ENCODE peak calls at places on chromosomes 1 and 21, in seven cellular contexts. One of them, this sample, is unnamed.

GRCh38 chr1:213067366-213067765 is 16.3 kb downstream of the RPS6KC1 start:
- DNase-seq in hypothalamus: no peak
- DNase-seq in amniotic stem cell: no peak
- DNase-seq in NCI-H510A treated with DMSO at 0.1 percent for 48 hours: no peak
- DNase-seq in DMS79 treated with DMSO at 0.1 percent for 48 hours: no peak
- DNase-seq in putamen: no peak
- DNase-seq in substantia nigra: no peak
- DNase-seq in this sample: no peak

GRCh38 chr1:167249702-167250101 is 29.0 kb downstream of the POU2F1 start:
- DNase-seq in hypothalamus: no peak
- DNase-seq in amniotic stem cell: no peak
- DNase-seq in NCI-H510A treated with DMSO at 0.1 percent for 48 hours: no peak
- DNase-seq in DMS79 treated with DMSO at 0.1 percent for 48 hours: no peak
- DNase-seq in putamen: no peak
- DNase-seq in substantia nigra: no peak
- DNase-seq in this sample: no peak

GRCh38 chr21:20882462-20883415 is 115.5 kb upstream of the NCAM2 start:
- DNase-seq in hypothalamus: peak
- DNase-seq in amniotic stem cell: no peak
- DNase-seq in NCI-H510A treated with DMSO at 0.1 percent for 48 hours: peak
- DNase-seq in DMS79 treated with DMSO at 0.1 percent for 48 hours: no peak
- DNase-seq in putamen: peak
- DNase-seq in substantia nigra: peak
- DNase-seq in this sample: peak

GRCh38 chr1:188023206-188023605 is 1194.5 kb downstream of the PLA2G4A start:
- DNase-seq in hypothalamus: no peak
- DNase-seq in amniotic stem cell: peak
- DNase-seq in NCI-H510A treated with DMSO at 0.1 percent for 48 hours: no peak
- DNase-seq in DMS79 treated with DMSO at 0.1 percent for 48 hours: no peak
- DNase-seq in putamen: no peak
- DNase-seq in substantia nigra: no peak
- DNase-seq in this sample: no peak

GRCh38 chr1:94463765-94464330 is 45.7 kb downstream of the ABCD3 start:
- DNase-seq in hypothalamus: no peak
- DNase-seq in amniotic stem cell: no peak
- DNase-seq in NCI-H510A treated with DMSO at 0.1 percent for 48 hours: peak
- DNase-seq in DMS79 treated with DMSO at 0.1 percent for 48 hours: no peak
- DNase-seq in putamen: peak
- DNase-seq in substantia nigra: peak
- DNase-seq in this sample: peak

GRCh38 chr1:51288578-51288977 is 41.8 kb downstream of the TTC39A start:
- DNase-seq in hypothalamus: no peak
- DNase-seq in amniotic stem cell: no peak
- DNase-seq in NCI-H510A treated with DMSO at 0.1 percent for 48 hours: no peak
- DNase-seq in DMS79 treated with DMSO at 0.1 percent for 48 hours: no peak
- DNase-seq in putamen: no peak
- DNase-seq in substantia nigra: no peak
- DNase-seq in this sample: no peak

GRCh38 chr1:89607888-89608626 is 24.9 kb upstream of the LRRC8C start:
- DNase-seq in hypothalamus: no peak
- DNase-seq in amniotic stem cell: no peak
- DNase-seq in NCI-H510A treated with DMSO at 0.1 percent for 48 hours: no peak
- DNase-seq in DMS79 treated with DMSO at 0.1 percent for 48 hours: no peak
- DNase-seq in putamen: no peak
- DNase-seq in substantia nigra: no peak
- DNase-seq in this sample: no peak

GRCh38 chr1:3585940-3586568 is 25.3 kb downstream of the MEGF6 start:
- DNase-seq in hypothalamus: no peak
- DNase-seq in amniotic stem cell: no peak
- DNase-seq in NCI-H510A treated with DMSO at 0.1 percent for 48 hours: no peak
- DNase-seq in DMS79 treated with DMSO at 0.1 percent for 48 hours: no peak
- DNase-seq in putamen: no peak
- DNase-seq in substantia nigra: no peak
- DNase-seq in this sample: no peak

GRCh38 chr1:49351744-49352143 is 575.1 kb upstream of the BEND5 start:
- DNase-seq in hypothalamus: no peak
- DNase-seq in amniotic stem cell: no peak
- DNase-seq in NCI-H510A treated with DMSO at 0.1 percent for 48 hours: no peak
- DNase-seq in DMS79 treated with DMSO at 0.1 percent for 48 hours: no peak
- DNase-seq in putamen: no peak
- DNase-seq in substantia nigra: no peak
- DNase-seq in this sample: no peak

GRCh38 chr1:12708956-12709555 is 6.9 kb upstream of the AADACL3 start:
- DNase-seq in hypothalamus: no peak
- DNase-seq in amniotic stem cell: no peak
- DNase-seq in NCI-H510A treated with DMSO at 0.1 percent for 48 hours: no peak
- DNase-seq in DMS79 treated with DMSO at 0.1 percent for 48 hours: no peak
- DNase-seq in putamen: no peak
- DNase-seq in substantia nigra: no peak
- DNase-seq in this sample: no peak

GRCh38 chr1:45883633-45884032 is 80.2 kb downstream of the MAST2 start:
- DNase-seq in hypothalamus: no peak
- DNase-seq in amniotic stem cell: no peak
- DNase-seq in NCI-H510A treated with DMSO at 0.1 percent for 48 hours: no peak
- DNase-seq in DMS79 treated with DMSO at 0.1 percent for 48 hours: no peak
- DNase-seq in putamen: no peak
- DNase-seq in substantia nigra: no peak
- DNase-seq in this sample: no peak

GRCh38 chr21:40625991-40626390 is 221.0 kb downstream of the DSCAM start:
- DNase-seq in hypothalamus: no peak
- DNase-seq in amniotic stem cell: no peak
- DNase-seq in NCI-H510A treated with DMSO at 0.1 percent for 48 hours: no peak
- DNase-seq in DMS79 treated with DMSO at 0.1 percent for 48 hours: no peak
- DNase-seq in putamen: no peak
- DNase-seq in substantia nigra: no peak
- DNase-seq in this sample: no peak

GRCh38 chr1:43856188-43856587 is 77.4 kb upstream of the ARTN start:
- DNase-seq in hypothalamus: no peak
- DNase-seq in amniotic stem cell: no peak
- DNase-seq in NCI-H510A treated with DMSO at 0.1 percent for 48 hours: no peak
- DNase-seq in DMS79 treated with DMSO at 0.1 percent for 48 hours: no peak
- DNase-seq in putamen: no peak
- DNase-seq in substantia nigra: no peak
- DNase-seq in this sample: no peak

GRCh38 chr1:172960019-172960418 is 90.7 kb downstream of the TNFSF18 start:
- DNase-seq in hypothalamus: no peak
- DNase-seq in amniotic stem cell: no peak
- DNase-seq in NCI-H510A treated with DMSO at 0.1 percent for 48 hours: no peak
- DNase-seq in DMS79 treated with DMSO at 0.1 percent for 48 hours: no peak
- DNase-seq in putamen: no peak
- DNase-seq in substantia nigra: no peak
- DNase-seq in this sample: no peak

GRCh38 chr1:38242506-38242905 is 195.9 kb upstream of the POU3F1 start:
- DNase-seq in hypothalamus: no peak
- DNase-seq in amniotic stem cell: no peak
- DNase-seq in NCI-H510A treated with DMSO at 0.1 percent for 48 hours: no peak
- DNase-seq in DMS79 treated with DMSO at 0.1 percent for 48 hours: no peak
- DNase-seq in putamen: no peak
- DNase-seq in substantia nigra: no peak
- DNase-seq in this sample: no peak

GRCh38 chr1:41240806-41241747 is 1.0 kb downstream of the SCMH1 start:
- DNase-seq in hypothalamus: peak
- DNase-seq in amniotic stem cell: no peak
- DNase-seq in NCI-H510A treated with DMSO at 0.1 percent for 48 hours: peak
- DNase-seq in DMS79 treated with DMSO at 0.1 percent for 48 hours: no peak
- DNase-seq in putamen: no peak
- DNase-seq in substantia nigra: peak
- DNase-seq in this sample: peak

GRCh38 chr1:204598319-204598969 is 82.2 kb downstream of the MDM4 start:
- DNase-seq in hypothalamus: no peak
- DNase-seq in amniotic stem cell: no peak
- DNase-seq in NCI-H510A treated with DMSO at 0.1 percent for 48 hours: no peak
- DNase-seq in DMS79 treated with DMSO at 0.1 percent for 48 hours: no peak
- DNase-seq in putamen: no peak
- DNase-seq in substantia nigra: no peak
- DNase-seq in this sample: no peak

GRCh38 chr1:219144659-219145313 is 28.9 kb upstream of the LYPLAL1 start:
- DNase-seq in hypothalamus: no peak
- DNase-seq in amniotic stem cell: no peak
- DNase-seq in NCI-H510A treated with DMSO at 0.1 percent for 48 hours: no peak
- DNase-seq in DMS79 treated with DMSO at 0.1 percent for 48 hours: no peak
- DNase-seq in putamen: no peak
- DNase-seq in substantia nigra: no peak
- DNase-seq in this sample: no peak

GRCh38 chr1:98389809-98390208 is 271.7 kb upstream of the SNX7 start:
- DNase-seq in hypothalamus: no peak
- DNase-seq in amniotic stem cell: no peak
- DNase-seq in NCI-H510A treated with DMSO at 0.1 percent for 48 hours: no peak
- DNase-seq in DMS79 treated with DMSO at 0.1 percent for 48 hours: no peak
- DNase-seq in putamen: no peak
- DNase-seq in substantia nigra: no peak
- DNase-seq in this sample: no peak

GRCh38 chr1:109281680-109282496 is 1.1 kb downstream of the PSRC1 start:
- DNase-seq in hypothalamus: no peak
- DNase-seq in amniotic stem cell: no peak
- DNase-seq in NCI-H510A treated with DMSO at 0.1 percent for 48 hours: no peak
- DNase-seq in DMS79 treated with DMSO at 0.1 percent for 48 hours: no peak
- DNase-seq in putamen: no peak
- DNase-seq in substantia nigra: peak
- DNase-seq in this sample: no peak

GRCh38 chr1:28792644-28793121 is 19.3 kb upstream of the OPRD1 start:
- DNase-seq in hypothalamus: no peak
- DNase-seq in amniotic stem cell: no peak
- DNase-seq in NCI-H510A treated with DMSO at 0.1 percent for 48 hours: no peak
- DNase-seq in DMS79 treated with DMSO at 0.1 percent for 48 hours: peak
- DNase-seq in putamen: no peak
- DNase-seq in substantia nigra: no peak
- DNase-seq in this sample: no peak

GRCh38 chr21:36508948-36509347 is 29.0 kb upstream of the CLDN14 start:
- DNase-seq in hypothalamus: no peak
- DNase-seq in amniotic stem cell: no peak
- DNase-seq in NCI-H510A treated with DMSO at 0.1 percent for 48 hours: peak
- DNase-seq in DMS79 treated with DMSO at 0.1 percent for 48 hours: no peak
- DNase-seq in putamen: no peak
- DNase-seq in substantia nigra: no peak
- DNase-seq in this sample: peak

GRCh38 chr1:38508272-38508671 is 351.3 kb downstream of the RRAGC start:
- DNase-seq in hypothalamus: no peak
- DNase-seq in amniotic stem cell: no peak
- DNase-seq in NCI-H510A treated with DMSO at 0.1 percent for 48 hours: no peak
- DNase-seq in DMS79 treated with DMSO at 0.1 percent for 48 hours: no peak
- DNase-seq in putamen: no peak
- DNase-seq in substantia nigra: no peak
- DNase-seq in this sample: no peak

GRCh38 chr1:155474156-155474555 is 88.4 kb downstream of the ASH1L start:
- DNase-seq in hypothalamus: no peak
- DNase-seq in amniotic stem cell: no peak
- DNase-seq in NCI-H510A treated with DMSO at 0.1 percent for 48 hours: no peak
- DNase-seq in DMS79 treated with DMSO at 0.1 percent for 48 hours: no peak
- DNase-seq in putamen: no peak
- DNase-seq in substantia nigra: no peak
- DNase-seq in this sample: no peak

GRCh38 chr1:199020904-199021303 is 382.1 kb downstream of the PTPRC start:
- DNase-seq in hypothalamus: no peak
- DNase-seq in amniotic stem cell: no peak
- DNase-seq in NCI-H510A treated with DMSO at 0.1 percent for 48 hours: no peak
- DNase-seq in DMS79 treated with DMSO at 0.1 percent for 48 hours: no peak
- DNase-seq in putamen: no peak
- DNase-seq in substantia nigra: no peak
- DNase-seq in this sample: no peak

GRCh38 chr1:160500321-160500990 is 22.6 kb downstream of the SLAMF6 start:
- DNase-seq in hypothalamus: no peak
- DNase-seq in amniotic stem cell: no peak
- DNase-seq in NCI-H510A treated with DMSO at 0.1 percent for 48 hours: no peak
- DNase-seq in DMS79 treated with DMSO at 0.1 percent for 48 hours: no peak
- DNase-seq in putamen: no peak
- DNase-seq in substantia nigra: no peak
- DNase-seq in this sample: no peak

GRCh38 chr1:115714572-115715141 is 53.9 kb downstream of the CASQ2 start:
- DNase-seq in hypothalamus: no peak
- DNase-seq in amniotic stem cell: no peak
- DNase-seq in NCI-H510A treated with DMSO at 0.1 percent for 48 hours: peak
- DNase-seq in DMS79 treated with DMSO at 0.1 percent for 48 hours: peak
- DNase-seq in putamen: no peak
- DNase-seq in substantia nigra: no peak
- DNase-seq in this sample: peak

GRCh38 chr1:201125019-201125418 is 2.0 kb downstream of the ASCL5 start:
- DNase-seq in hypothalamus: no peak
- DNase-seq in amniotic stem cell: no peak
- DNase-seq in NCI-H510A treated with DMSO at 0.1 percent for 48 hours: no peak
- DNase-seq in DMS79 treated with DMSO at 0.1 percent for 48 hours: peak
- DNase-seq in putamen: no peak
- DNase-seq in substantia nigra: no peak
- DNase-seq in this sample: no peak

GRCh38 chr1:160206421-160207117 is 1.4 kb downstream of the PEA15 start:
- DNase-seq in hypothalamus: no peak
- DNase-seq in amniotic stem cell: peak
- DNase-seq in NCI-H510A treated with DMSO at 0.1 percent for 48 hours: no peak
- DNase-seq in DMS79 treated with DMSO at 0.1 percent for 48 hours: no peak
- DNase-seq in putamen: no peak
- DNase-seq in substantia nigra: peak
- DNase-seq in this sample: no peak

GRCh38 chr1:159163609-159164008 is 7.8 kb upstream of the CADM3 start:
- DNase-seq in hypothalamus: no peak
- DNase-seq in amniotic stem cell: no peak
- DNase-seq in NCI-H510A treated with DMSO at 0.1 percent for 48 hours: no peak
- DNase-seq in DMS79 treated with DMSO at 0.1 percent for 48 hours: no peak
- DNase-seq in putamen: no peak
- DNase-seq in substantia nigra: no peak
- DNase-seq in this sample: no peak

GRCh38 chr1:110048240-110048639 is 13.8 kb downstream of the STRIP1 start:
- DNase-seq in hypothalamus: no peak
- DNase-seq in amniotic stem cell: no peak
- DNase-seq in NCI-H510A treated with DMSO at 0.1 percent for 48 hours: no peak
- DNase-seq in DMS79 treated with DMSO at 0.1 percent for 48 hours: no peak
- DNase-seq in putamen: no peak
- DNase-seq in substantia nigra: no peak
- DNase-seq in this sample: no peak

GRCh38 chr1:202106340-202107284 is 16.1 kb upstream of the GPR37L1 start:
- DNase-seq in hypothalamus: no peak
- DNase-seq in amniotic stem cell: no peak
- DNase-seq in NCI-H510A treated with DMSO at 0.1 percent for 48 hours: peak
- DNase-seq in DMS79 treated with DMSO at 0.1 percent for 48 hours: peak
- DNase-seq in putamen: no peak
- DNase-seq in substantia nigra: no peak
- DNase-seq in this sample: peak

GRCh38 chr1:6378096-6378746 is 15.3 kb downstream of the ACOT7 start:
- DNase-seq in hypothalamus: no peak
- DNase-seq in amniotic stem cell: no peak
- DNase-seq in NCI-H510A treated with DMSO at 0.1 percent for 48 hours: no peak
- DNase-seq in DMS79 treated with DMSO at 0.1 percent for 48 hours: no peak
- DNase-seq in putamen: no peak
- DNase-seq in substantia nigra: no peak
- DNase-seq in this sample: no peak

GRCh38 chr1:28246427-28246832 is 10.5 kb downstream of the ATP5IF1 start:
- DNase-seq in hypothalamus: no peak
- DNase-seq in amniotic stem cell: no peak
- DNase-seq in NCI-H510A treated with DMSO at 0.1 percent for 48 hours: peak
- DNase-seq in DMS79 treated with DMSO at 0.1 percent for 48 hours: peak
- DNase-seq in putamen: no peak
- DNase-seq in substantia nigra: no peak
- DNase-seq in this sample: peak

GRCh38 chr1:38092256-38092655 is 45.7 kb upstream of the POU3F1 start:
- DNase-seq in hypothalamus: no peak
- DNase-seq in amniotic stem cell: no peak
- DNase-seq in NCI-H510A treated with DMSO at 0.1 percent for 48 hours: no peak
- DNase-seq in DMS79 treated with DMSO at 0.1 percent for 48 hours: no peak
- DNase-seq in putamen: no peak
- DNase-seq in substantia nigra: no peak
- DNase-seq in this sample: no peak

GRCh38 chr21:45136927-45137611 is 62.7 kb downstream of the ADARB1 start:
- DNase-seq in hypothalamus: peak
- DNase-seq in amniotic stem cell: peak
- DNase-seq in NCI-H510A treated with DMSO at 0.1 percent for 48 hours: peak
- DNase-seq in DMS79 treated with DMSO at 0.1 percent for 48 hours: peak
- DNase-seq in putamen: peak
- DNase-seq in substantia nigra: peak
- DNase-seq in this sample: peak

This sample was measured in DMS153.